ENCODE peak calls at places on chromosomes 11 and 22, in ten cellular contexts. K is mesendoderm; X is heart right ventricle; I is CD8-positive, alpha-beta memory T cell; V is transverse colon; H is MM.1S; U is cardiac muscle cell; M is OCI-LY7; O is body of pancreas; T is pancreas. F is an unnamed sample.
A peak's percentile ranks its signal among the peaks of the same experiment; 100 is the strongest.

GRCh38 chr11:104795511-104796213 is 102.6 kb downstream of the CASP12 start:
- DNase-seq in K (no peak), X (no peak), I (no peak), V (no peak), H (no peak), U (no peak), M (no peak), O (no peak), T (no peak), F (no peak)

GRCh38 chr11:62324738-62325556 is 12.3 kb upstream of the ASRGL1 start:
- DNase-seq in K (peak; percentile 86), X (peak; percentile 52), I (peak; percentile 22), V (peak; percentile 20), H (peak; percentile 26), U (peak; percentile 55), M (peak; percentile 53), O (peak; percentile 48), T (no peak), F (no peak)

GRCh38 chr22:30273196-30273595 is 6.5 kb upstream of the OSM start:
- DNase-seq in K (no peak), X (no peak), I (no peak), V (no peak), H (no peak), U (no peak), M (no peak), O (no peak), T (peak; percentile 11), F (no peak)

GRCh38 chr11:12160680-12161079 is 50.3 kb downstream of the MICAL2 start:
- DNase-seq in K (no peak), X (no peak), I (no peak), V (no peak), H (no peak), U (peak; percentile 50), M (no peak), O (no peak), T (no peak), F (no peak)

GRCh38 chr22:18987765-18988164 is 51.7 kb upstream of the PRODH start:
- DNase-seq in K (peak; percentile 74), X (no peak), I (no peak), V (no peak), H (no peak), U (peak; percentile 6), M (no peak), O (peak; percentile 71), T (peak; percentile 81), F (no peak)

GRCh38 chr22:22960307-22960706 is 72.7 kb downstream of the IGLL5 start:
- DNase-seq in K (no peak), X (no peak), I (no peak), V (no peak), H (no peak), U (no peak), M (no peak), O (no peak), T (no peak), F (no peak)

GRCh38 chr22:25750569-25751173 is 8.7 kb downstream of the MYO18B start:
- DNase-seq in K (peak; percentile 57), X (no peak), I (no peak), V (no peak), H (no peak), U (no peak), M (no peak), O (no peak), T (no peak), F (no peak)

GRCh38 chr22:22449819-22450218 is 58.7 kb downstream of the ZNF280B start:
- DNase-seq in K (no peak), X (no peak), I (no peak), V (no peak), H (peak; percentile 39), U (no peak), M (no peak), O (no peak), T (no peak), F (no peak)

GRCh38 chr22:25111579-25112517 is 87.8 kb upstream of the CRYBB3 start:
- DNase-seq in K (peak; percentile 28), X (no peak), I (no peak), V (peak; percentile 71), H (no peak), U (no peak), M (no peak), O (peak; percentile 59), T (peak; percentile 80), F (no peak)

GRCh38 chr11:23574149-23574548 is 713.9 kb upstream of the CCDC179 start:
- DNase-seq in K (no peak), X (no peak), I (no peak), V (no peak), H (no peak), U (no peak), M (no peak), O (no peak), T (no peak), F (no peak)

GRCh38 chr11:34449013-34449412 is 10.3 kb downstream of the CAT start:
- DNase-seq in K (no peak), X (no peak), I (no peak), V (no peak), H (peak; percentile 25), U (peak; percentile 5), M (peak; percentile 39), O (no peak), T (no peak), F (no peak)

DNA sequence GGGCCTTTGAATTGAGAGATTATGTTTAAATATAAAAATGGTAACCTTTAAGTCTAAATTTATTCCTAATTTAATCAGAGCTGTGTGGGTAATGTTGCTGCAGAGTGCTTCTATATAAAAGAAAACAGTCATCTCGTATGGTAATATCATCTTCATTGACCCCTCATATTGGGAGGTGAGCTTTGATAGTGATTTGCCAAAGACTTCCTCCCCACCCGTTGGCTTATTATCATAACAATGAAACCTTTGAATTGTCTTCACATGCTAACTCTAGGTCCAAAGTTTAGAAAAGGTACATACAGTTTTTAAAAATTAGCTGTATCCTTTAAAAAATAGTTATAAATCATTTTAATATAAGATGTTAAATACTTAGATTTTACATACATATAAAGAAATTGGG is 3.7 kb downstream of the EMSY start:
- DNase-seq in K (no peak), X (no peak), I (no peak), V (no peak), H (no peak), U (no peak), M (no peak), O (no peak), T (no peak), F (no peak)
- H3K27ac ChIP-seq in K (no peak overlapping the region), X (no peak overlapping the region), I (no peak overlapping the region), V (no peak overlapping the region), H (no peak overlapping the region), U (no peak overlapping the region), M (no peak overlapping the region), O (no peak overlapping the region), T (no peak overlapping the region), F (no peak overlapping the region)

GRCh38 chr11:64694026-64694755 is 28.8 kb downstream of the NRXN2 start:
- DNase-seq in K (no peak), X (no peak), I (no peak), V (no peak), H (no peak), U (no peak), M (no peak), O (no peak), T (no peak), F (no peak)

GRCh38 chr11:64688534-64688982 is 34.4 kb downstream of the NRXN2 start:
- DNase-seq in K (peak; percentile 95), X (peak; percentile 92), I (peak; percentile 88), V (peak; percentile 89), H (peak; percentile 86), U (peak; percentile 91), M (peak; percentile 95), O (peak; percentile 88), T (peak; percentile 90), F (peak; percentile 88)

GRCh38 chr11:64690235-64690634 is 32.8 kb downstream of the NRXN2 start:
- DNase-seq in K (no peak), X (no peak), I (no peak), V (no peak), H (no peak), U (no peak), M (no peak), O (no peak), T (no peak), F (no peak)

GRCh38 chr11:64692764-64693331 is 30.1 kb downstream of the NRXN2 start:
- DNase-seq in K (no peak), X (no peak), I (no peak), V (no peak), H (no peak), U (no peak), M (no peak), O (no peak), T (no peak), F (no peak)

GRCh38 chr11:64691543-64691942 is 31.5 kb downstream of the NRXN2 start:
- DNase-seq in K (no peak), X (no peak), I (no peak), V (no peak), H (no peak), U (no peak), M (no peak), O (no peak), T (no peak), F (no peak)
- H3K4me1 ChIP-seq in K (no peaks in the 10 kb centered on the region), X (peaks cover 28% of the 10 kb centered on the region), I (peaks cover 9% of the 10 kb centered on the region), V (peaks cover 7% of the 10 kb centered on the region), H (peaks cover 6% of the 10 kb centered on the region), U (no peaks in the 10 kb centered on the region), M (peaks cover 44% of the 10 kb centered on the region), O (peaks cover 20% of the 10 kb centered on the region), T (peaks cover 10% of the 10 kb centered on the region), F (peaks cover 6% of the 10 kb centered on the region)

GRCh38 chr22:27903805-27904473 is 15.1 kb downstream of the PITPNB start:
- DNase-seq in K (no peak), X (no peak), I (no peak), V (no peak), H (no peak), U (peak; percentile 32), M (no peak), O (no peak), T (no peak), F (no peak)
- H3K36me3 ChIP-seq in K (no peaks in the 10 kb centered on the region), X (no peaks in the 10 kb centered on the region), I (peaks cover 2% of the 10 kb centered on the region), V (peaks cover 4% of the 10 kb centered on the region), H (peaks cover 12% of the 10 kb centered on the region), U (peaks cover 37% of the 10 kb centered on the region), M (peaks cover 93% of the 10 kb centered on the region), O (no peaks in the 10 kb centered on the region), T (peaks cover 3% of the 10 kb centered on the region), F (peaks cover 3% of the 10 kb centered on the region)

GRCh38 chr11:57567512-57568329 is at the start of gene UBE2L6:
- DNase-seq in K (no peak), X (peak; percentile 67), I (peak; percentile 56), V (peak; percentile 87), H (peak; percentile 64), U (peak; percentile 47), M (peak; percentile 84), O (peak; percentile 80), T (peak; percentile 84), F (peak; percentile 72)

GRCh38 chr11:57566035-57566504 is 1.4 kb downstream of the UBE2L6 start:
- DNase-seq in K (no peak), X (no peak), I (peak; percentile 16), V (peak; percentile 57), H (peak; percentile 76), U (peak; percentile 54), M (peak; percentile 54), O (no peak), T (no peak), F (peak; percentile 36)

GRCh38 chr11:57568330-57568766 is 876 bp upstream of the UBE2L6 start:
- DNase-seq in K (peak; percentile 85), X (peak; percentile 87), I (peak; percentile 84), V (no peak), H (peak; percentile 85), U (peak; percentile 82), M (no peak), O (no peak), T (no peak), F (peak; percentile 88)

GRCh38 chr11:57566564-57567209 is 785 bp downstream of the UBE2L6 start:
- DNase-seq in K (no peak), X (no peak), I (no peak), V (no peak), H (no peak), U (peak; percentile 10), M (no peak), O (no peak), T (no peak), F (no peak)

GRCh38 chr11:57567210-57567511 is 311 bp downstream of the UBE2L6 start:
- DNase-seq in K (no peak), X (no peak), I (peak; percentile 16), V (peak; percentile 34), H (peak; percentile 34), U (no peak), M (peak; percentile 29), O (no peak), T (no peak), F (no peak)
- H3K27ac ChIP-seq in K (no peak overlapping the region), X (peak overlapping the region; percentile 85), I (peak overlapping the region; percentile 86), V (peak overlapping the region; percentile 90), H (peak overlapping the region; percentile 60), U (peak overlapping the region; percentile 82), M (peak overlapping the region; percentile 22), O (peak overlapping the region; percentile 70), T (no peak overlapping the region), F (peak overlapping the region; percentile 97)